ENCODE peak calls at places on chromosomes 11 and 22, in seven cellular contexts. V is T1000; Z is glutamatergic neuron; K is endothelial cell; Q is stimulated activated CD4-positive, alpha-beta T cell treated with anti-CD3 and anti-CD28 coated beads, Interleukin-2, amount 100 ng/mL, for 48 hours; E is left colon; U is DMS153. P is an unnamed sample.

GRCh38 chr11:92776676-92777075 is 192.8 kb upstream of the MTNR1B start:
- DNase-seq in V (no peak), Z (no peak), Q (no peak), U (no peak), K (no peak), E (no peak), P (no peak)

GRCh38 chr11:61959678-61960077 is 7.8 kb downstream of the FTH1 start:
- DNase-seq in K (no peak), Q (no peak), Z (no peak), V (no peak), E (peak), U (no peak), P (no peak)

GRCh38 chr11:34157163-34157562 is 51.7 kb downstream of the NAT10 start:
- DNase-seq in Z (no peak), U (no peak), V (no peak), Q (no peak), K (no peak), E (no peak), P (no peak)

GRCh38 chr22:22248878-22249277 is 4.3 kb downstream of the VPREB1 start:
- DNase-seq in Z (no peak), Q (no peak), V (no peak), E (no peak), U (peak), K (no peak), P (no peak)

GRCh38 chr11:6356503-6356902 is 33.8 kb upstream of the SMPD1 start:
- DNase-seq in Q (no peak), V (no peak), U (no peak), Z (no peak), K (no peak), E (no peak), P (no peak)

GRCh38 chr11:130054966-130055365 is 14.7 kb upstream of the APLP2 start:
- DNase-seq in U (no peak), Q (no peak), K (no peak), E (no peak), V (no peak), Z (no peak), P (no peak)

GRCh38 chr22:17855891-17856290 is 81.6 kb upstream of the BID start:
- DNase-seq in V (no peak), E (no peak), U (no peak), Z (no peak), K (no peak), Q (no peak), P (no peak)

GRCh38 chr11:118068206-118068944 is 8.5 kb upstream of the TMPRSS4 start:
- DNase-seq in U (no peak), Z (peak), V (no peak), Q (no peak), E (no peak), K (peak), P (no peak)

GRCh38 chr22:46147471-46148267 is 2.7 kb upstream of the PPARA start:
- DNase-seq in V (no peak), K (no peak), Q (no peak), U (no peak), E (peak), Z (no peak), P (no peak)

GRCh38 chr11:18383388-18384156 is 10.8 kb upstream of the LDHA start:
- DNase-seq in Q (peak), Z (no peak), E (peak), U (peak), K (peak), V (peak), P (no peak)

GRCh38 chr11:518463-519202 is 11.6 kb upstream of the RNH1 start:
- DNase-seq in U (peak), V (peak), Q (peak), Z (peak), E (peak), K (peak), P (no peak)

GRCh38 chr11:3936517-3936916 is 81.1 kb downstream of the STIM1 start:
- DNase-seq in K (no peak), Q (no peak), U (no peak), E (no peak), V (no peak), Z (no peak), P (no peak)

GRCh38 chr22:24112188-24112587 is 69.1 kb upstream of the SUSD2 start:
- DNase-seq in K (no peak), Q (no peak), V (no peak), U (no peak), Z (no peak), E (no peak), P (no peak)

GRCh38 chr11:94781822-94782221 is 13.7 kb downstream of the AMOTL1 start:
- DNase-seq in K (no peak), U (no peak), E (no peak), Z (no peak), Q (no peak), V (no peak), P (no peak)

GRCh38 chr11:47980093-47980906 is at the start of gene PTPRJ:
- DNase-seq in U (no peak), E (peak), V (peak), Z (peak), Q (peak), K (peak), P (peak)

GRCh38 chr11:27412192-27412691 is 49.2 kb upstream of the CCDC34 start:
- DNase-seq in E (no peak), Q (no peak), K (no peak), U (no peak), Z (no peak), V (no peak), P (no peak)

GRCh38 chr22:50456026-50456425 is 18.8 kb downstream of the SBF1 start:
- DNase-seq in U (no peak), V (no peak), K (no peak), Z (no peak), E (no peak), Q (no peak), P (no peak)

GRCh38 chr22:46159777-46160176 is 9.5 kb downstream of the PPARA start:
- DNase-seq in Z (no peak), U (no peak), V (no peak), K (no peak), Q (no peak), E (no peak), P (no peak)

GRCh38 chr11:9651899-9652748 is 11.8 kb upstream of the SWAP70 start:
- DNase-seq in U (no peak), E (no peak), V (no peak), K (no peak), Q (no peak), Z (no peak), P (no peak)

GRCh38 chr11:36618025-36618700 is 20.1 kb upstream of the RAG2 start:
- DNase-seq in Q (no peak), E (no peak), Z (no peak), U (no peak), V (no peak), K (no peak), P (no peak)

GRCh38 chr22:26689553-26690301 is 32.3 kb downstream of the MIAT start:
- DNase-seq in Z (no peak), E (no peak), U (no peak), Q (no peak), K (no peak), V (no peak), P (no peak)

GRCh38 chr11:116731097-116731761 is 41.6 kb downstream of the BUD13 start:
- DNase-seq in Q (no peak), U (peak), K (peak), V (no peak), E (no peak), Z (peak), P (peak)

GRCh38 chr22:27801616-27802388 is at the start of gene MN1:
- DNase-seq in K (peak), Q (peak), V (no peak), U (no peak), Z (peak), E (peak), P (no peak)

GRCh38 chr11:78855146-78855545 is 280.5 kb upstream of the NARS2 start:
- DNase-seq in K (no peak), U (no peak), V (no peak), E (no peak), Q (no peak), Z (no peak), P (no peak)

GRCh38 chr11:61911701-61912529 is 5.5 kb downstream of the RAB3IL1 start:
- DNase-seq in Z (no peak), Q (no peak), U (no peak), E (peak), K (peak), V (no peak), P (no peak)

GRCh38 chr11:69295079-69295994 is 1.4 kb downstream of the MYEOV start:
- DNase-seq in U (no peak), Q (no peak), Z (no peak), V (peak), K (no peak), E (peak), P (no peak)

GRCh38 chr11:132504501-132505041 is 1027.7 kb downstream of the OPCML start:
- DNase-seq in K (no peak), E (no peak), Z (no peak), V (no peak), U (no peak), Q (no peak), P (no peak)

GRCh38 chr22:26756675-26757293 is 99.4 kb downstream of the MIAT start:
- DNase-seq in Z (peak), Q (peak), V (peak), K (peak), U (no peak), E (peak), P (peak)

GRCh38 chr22:18056802-18057474 is 20.9 kb upstream of the PEX26 start:
- DNase-seq in U (no peak), K (no peak), Q (no peak), E (peak), Z (no peak), V (no peak), P (no peak)

GRCh38 chr11:70156291-70157037 is 46.6 kb upstream of the FADD start:
- DNase-seq in K (no peak), Q (no peak), U (no peak), E (no peak), Z (no peak), V (no peak), P (no peak)

GRCh38 chr11:46348986-46349401 is 1.7 kb downstream of the DGKZ start:
- DNase-seq in E (peak), V (no peak), Q (no peak), U (no peak), Z (no peak), K (no peak), P (no peak)

GRCh38 chr22:33811686-33812085 is 108.6 kb downstream of the LARGE1 start:
- DNase-seq in U (no peak), E (peak), K (no peak), Z (no peak), V (no peak), Q (no peak), P (no peak)

GRCh38 chr11:88035271-88035670 is 140.0 kb downstream of the RAB38 start:
- DNase-seq in U (no peak), Q (no peak), Z (no peak), K (no peak), V (no peak), E (no peak), P (no peak)

GRCh38 chr11:123474994-123475393 is 44.9 kb downstream of the GRAMD1B start:
- DNase-seq in V (no peak), Q (no peak), K (no peak), U (no peak), E (no peak), Z (no peak), P (no peak)

GRCh38 chr11:2740275-2740940 is 40.6 kb upstream of the KCNQ1OT1 start:
- DNase-seq in U (no peak), V (no peak), Q (no peak), E (no peak), Z (peak), K (no peak), P (no peak)

GRCh38 chr22:32987081-32987631 is 71.0 kb downstream of the SYN3 start:
- DNase-seq in U (no peak), Z (no peak), Q (no peak), K (no peak), E (no peak), V (no peak), P (no peak)

GRCh38 chr22:43060213-43060612 is 29.0 kb downstream of the TTLL1 start:
- DNase-seq in K (peak), V (no peak), Z (peak), Q (peak), E (peak), U (no peak), P (no peak)